ENCODE peak calls at places on chromosomes 4 and X, in ten cellular contexts. P is BJ; C is cardiac fibroblast; N is osteoblast; W is IMR-90; V is right lobe of liver; A is CD8-positive, alpha-beta T cell; F is tibial artery; G is stomach; Q is psoas muscle. L is an unnamed sample.

GRCh38 chrX:34909151-34909550 is 33.4 kb upstream of the FAM47B start:
- DNase-seq in P (no peak), C (no peak), N (no peak), W (no peak), V (no peak), A (no peak), F (no peak), G (no peak), Q (no peak), L (no peak)

GRCh38 chrX:31123335-31123734 is 51.5 kb upstream of the FTHL17 start:
- DNase-seq in P (no peak), C (no peak), N (no peak), W (no peak), V (no peak), A (no peak), F (no peak), G (no peak), Q (no peak), L (no peak)

GRCh38 chr4:56276547-56276946 is 110.7 kb downstream of the AASDH start:
- DNase-seq in P (no peak), C (no peak), N (peak; percentile 66), W (peak; percentile 19), V (no peak), A (no peak), F (no peak), G (no peak), Q (no peak), L (no peak)

GRCh38 chr4:14023036-14023435 is 395.5 kb upstream of the BOD1L1 start:
- DNase-seq in P (no peak), C (no peak), N (peak; percentile 75), W (peak; percentile 39), V (no peak), A (no peak), F (no peak), G (no peak), Q (no peak), L (no peak)

GRCh38 chr4:113952452-113953029 is 26.9 kb downstream of the ARSJ start:
- DNase-seq in P (no peak), C (peak; percentile 62), N (no peak), W (peak; percentile 62), V (no peak), A (no peak), F (no peak), G (no peak), Q (no peak), L (no peak)

GRCh38 chr4:180810581-180810980 is 1432.6 kb upstream of the TENM3 start:
- DNase-seq in P (no peak), C (peak; percentile 23), N (no peak), W (no peak), V (no peak), A (no peak), F (no peak), G (no peak), Q (no peak), L (no peak)

GRCh38 chrX:12814434-12814833 is 23.2 kb downstream of the PRPS2 start:
- DNase-seq in P (no peak), C (peak; percentile 66), N (no peak), W (peak; percentile 62), V (no peak), A (peak; percentile 32), F (no peak), G (peak; percentile 36), Q (no peak), L (no peak)

GRCh38 chrX:8090482-8090881 is 80.6 kb downstream of the VCX2 start:
- DNase-seq in P (no peak), C (no peak), N (no peak), W (no peak), V (no peak), A (no peak), F (no peak), G (no peak), Q (no peak), L (no peak)

GRCh38 chr4:6169239-6169638 is 31.1 kb downstream of the JAKMIP1 start:
- DNase-seq in P (no peak), C (no peak), N (no peak), W (no peak), V (no peak), A (no peak), F (no peak), G (no peak), Q (no peak), L (no peak)

GRCh38 chr4:148787831-148788477 is 345.7 kb upstream of the NR3C2 start:
- DNase-seq in P (no peak), C (peak; percentile 37), N (no peak), W (peak; percentile 81), V (no peak), A (no peak), F (no peak), G (no peak), Q (no peak), L (peak; percentile 69)

GRCh38 chrX:134144231-134144630 is 92.8 kb upstream of the CCDC160 start:
- DNase-seq in P (no peak), C (peak; percentile 8), N (peak; percentile 32), W (peak; percentile 1), V (no peak), A (no peak), F (no peak), G (no peak), Q (no peak), L (no peak)

GRCh38 chr4:5051692-5052423 is 578 bp downstream of the STK32B start:
- DNase-seq in P (no peak), C (no peak), N (peak; percentile 87), W (peak; percentile 35), V (no peak), A (no peak), F (peak; percentile 68), G (peak; percentile 38), Q (peak; percentile 28), L (no peak)

GRCh38 chr4:123405212-123405856 is 8.7 kb downstream of the SPRY1 start:
- DNase-seq in P (no peak), C (peak; percentile 62), N (no peak), W (no peak), V (no peak), A (no peak), F (no peak), G (no peak), Q (no peak), L (no peak)

DNA sequence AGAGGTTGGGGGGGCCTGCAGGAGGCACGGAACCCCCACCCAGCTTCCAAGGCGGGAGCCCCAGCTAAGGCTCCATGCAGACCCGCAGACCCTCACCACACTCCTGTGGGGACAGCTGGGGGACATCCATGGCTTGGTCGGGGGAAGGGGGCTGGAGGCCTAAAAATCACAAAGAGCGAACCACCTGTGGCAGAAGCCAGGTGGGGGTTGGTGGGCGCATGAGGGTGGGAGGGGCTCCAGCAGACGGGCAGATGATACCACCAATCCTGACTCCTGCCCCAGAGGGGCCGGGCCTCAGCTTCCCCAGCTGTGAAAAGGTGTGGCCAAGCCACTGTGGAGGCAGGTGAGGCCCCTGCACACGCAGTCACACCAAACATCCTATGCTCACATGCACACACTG is 111.6 kb downstream of the FAM53A start:
- DNase-seq in P (no peak), C (no peak), N (peak; percentile 93), W (no peak), V (peak; percentile 40), A (peak; percentile 14), F (no peak), G (no peak), Q (no peak), L (no peak)
- H3K4me3 ChIP-seq in P (no peak overlapping the region), C (no peak overlapping the region), N (no peak overlapping the region), W (no peak overlapping the region), V (no peak overlapping the region), A (no peak overlapping the region), F (no peak overlapping the region), G (no peak overlapping the region), Q (no peak overlapping the region), L (no peak overlapping the region)

GRCh38 chr4:7652451-7652871 is 217.7 kb upstream of the PSAPL1 start:
- DNase-seq in P (no peak), C (no peak), N (peak; percentile 75), W (no peak), V (peak; percentile 53), A (no peak), F (no peak), G (no peak), Q (no peak), L (no peak)

GRCh38 chr4:7655267-7655548 is 220.5 kb upstream of the PSAPL1 start:
- DNase-seq in P (no peak), C (no peak), N (peak; percentile 51), W (no peak), V (no peak), A (no peak), F (no peak), G (no peak), Q (no peak), L (no peak)

GRCh38 chr4:7652906-7653305 is 218.2 kb upstream of the PSAPL1 start:
- DNase-seq in P (no peak), C (no peak), N (no peak), W (no peak), V (peak; percentile 37), A (no peak), F (no peak), G (no peak), Q (no peak), L (no peak)

GRCh38 chr4:7654550-7655266 is 220.0 kb upstream of the PSAPL1 start:
- DNase-seq in P (no peak), C (no peak), N (peak; percentile 29), W (no peak), V (peak; percentile 41), A (no peak), F (no peak), G (no peak), Q (no peak), L (no peak)

GRCh38 chr4:7653510-7654414 is 219.0 kb upstream of the PSAPL1 start:
- DNase-seq in P (no peak), C (peak; percentile 22), N (peak; percentile 91), W (no peak), V (peak; percentile 61), A (no peak), F (no peak), G (no peak), Q (no peak), L (no peak)
- TF ChIP-seq CTCF in P (no peak), C (peak; percentile 8), N (peak; percentile 60), W (no peak), V (no peak), A (no peak), F (no peak), G (no peak), Q (no peak), L (no peak)

GRCh38 chr4:153346031-153346430 is 1.5 kb downstream of the MND1 start:
- DNase-seq in P (no peak), C (no peak), N (no peak), W (no peak), V (no peak), A (no peak), F (no peak), G (no peak), Q (no peak), L (no peak)
- H3K4me3 ChIP-seq in P (no peak overlapping the region), C (no peak overlapping the region), N (peak overlapping the region; percentile 86), W (no peak overlapping the region), V (peak overlapping the region; percentile 66), A (peak overlapping the region; percentile 49), F (peak overlapping the region; percentile 77), G (no peak overlapping the region), Q (peak overlapping the region; percentile 85), L (peak overlapping the region; percentile 61)

GRCh38 chrX:132227383-132228112 is 8.3 kb upstream of the RAP2C start:
- DNase-seq in P (no peak), C (no peak), N (no peak), W (peak; percentile 27), V (no peak), A (no peak), F (no peak), G (no peak), Q (peak; percentile 21), L (no peak)

GRCh38 chrX:132231587-132231986 is 12.3 kb upstream of the RAP2C start:
- DNase-seq in P (no peak), C (no peak), N (no peak), W (no peak), V (no peak), A (no peak), F (no peak), G (no peak), Q (no peak), L (no peak)

GRCh38 chrX:132226169-132226568 is 6.9 kb upstream of the RAP2C start:
- DNase-seq in P (no peak), C (peak; percentile 27), N (no peak), W (peak; percentile 15), V (no peak), A (no peak), F (no peak), G (no peak), Q (no peak), L (no peak)
- TF ChIP-seq CTCF in P (peak; percentile 36), C (peak; percentile 11), N (peak; percentile 44), W (peak; percentile 55), V (peak; percentile 41), A (no peak), F (peak; percentile 8), G (peak; percentile 10), Q (peak; percentile 18), L (peak; percentile 44)